ENCODE peak calls at places on chromosomes 4 and X, in six cellular contexts. D, N, A, J, S and B are unnamed samples.

GRCh38 chrX:42089014-42089413 is 165.7 kb upstream of the CASK start:
- DNase-seq in A (no peak), S (no peak), J (no peak), D (no peak), N (no peak), B (no peak)

GRCh38 chr4:153084249-153084648 is 120.0 kb upstream of the TRIM2 start:
- DNase-seq in J (no peak), D (no peak), N (no peak), A (no peak), S (no peak), B (no peak)

GRCh38 chrX:118528089-118528753 is 32.6 kb downstream of the DOCK11 start:
- DNase-seq in D (no peak), S (peak; percentile 59), A (no peak), N (no peak), J (no peak), B (no peak)

GRCh38 chr4:188444500-188444899 is 305.3 kb downstream of the TRIML1 start:
- DNase-seq in N (no peak), A (no peak), D (no peak), J (no peak), S (no peak), B (no peak)

GRCh38 chrX:15515931-15516330 is 15.3 kb downstream of the BMX start:
- DNase-seq in N (peak; percentile 16), S (no peak), A (no peak), D (no peak), J (no peak), B (no peak)

GRCh38 chr4:56613101-56613862 is 67.8 kb downstream of the HOPX start:
- DNase-seq in S (no peak), A (no peak), J (no peak), D (no peak), N (no peak), B (peak; percentile 16)

GRCh38 chr4:145879598-145879997 is 59.0 kb downstream of the ZNF827 start:
- DNase-seq in N (no peak), D (no peak), A (no peak), J (no peak), S (no peak), B (no peak)

GRCh38 chrX:150088042-150088441 is 149.8 kb upstream of the EOLA2 start:
- DNase-seq in A (no peak), S (no peak), J (no peak), N (no peak), D (no peak), B (no peak)

GRCh38 chr4:8858188-8858924 is 13.3 kb downstream of the HMX1 start:
- DNase-seq in S (no peak), A (no peak), D (no peak), J (no peak), N (no peak), B (no peak)

GRCh38 chr4:48669086-48669485 is 111.0 kb downstream of the FRYL start:
- DNase-seq in D (no peak), N (no peak), J (no peak), S (no peak), A (no peak), B (no peak)

GRCh38 chr4:46219872-46220271 is 96.0 kb upstream of the GABRG1 start:
- DNase-seq in N (no peak), J (no peak), S (no peak), A (no peak), D (no peak), B (no peak)

GRCh38 chrX:49947778-49948177 is 25.4 kb downstream of the CLCN5 start:
- DNase-seq in A (no peak), D (no peak), S (no peak), N (no peak), J (no peak), B (no peak)

GRCh38 chr4:10656988-10657387 is 27.6 kb downstream of the CLNK start:
- DNase-seq in J (no peak), D (no peak), A (no peak), S (no peak), N (no peak), B (no peak)
- TF ChIP-seq POLR2A in J (no peak), D (no peak), A (no peak), S (no peak), N (no peak), B (no peak)

DNA sequence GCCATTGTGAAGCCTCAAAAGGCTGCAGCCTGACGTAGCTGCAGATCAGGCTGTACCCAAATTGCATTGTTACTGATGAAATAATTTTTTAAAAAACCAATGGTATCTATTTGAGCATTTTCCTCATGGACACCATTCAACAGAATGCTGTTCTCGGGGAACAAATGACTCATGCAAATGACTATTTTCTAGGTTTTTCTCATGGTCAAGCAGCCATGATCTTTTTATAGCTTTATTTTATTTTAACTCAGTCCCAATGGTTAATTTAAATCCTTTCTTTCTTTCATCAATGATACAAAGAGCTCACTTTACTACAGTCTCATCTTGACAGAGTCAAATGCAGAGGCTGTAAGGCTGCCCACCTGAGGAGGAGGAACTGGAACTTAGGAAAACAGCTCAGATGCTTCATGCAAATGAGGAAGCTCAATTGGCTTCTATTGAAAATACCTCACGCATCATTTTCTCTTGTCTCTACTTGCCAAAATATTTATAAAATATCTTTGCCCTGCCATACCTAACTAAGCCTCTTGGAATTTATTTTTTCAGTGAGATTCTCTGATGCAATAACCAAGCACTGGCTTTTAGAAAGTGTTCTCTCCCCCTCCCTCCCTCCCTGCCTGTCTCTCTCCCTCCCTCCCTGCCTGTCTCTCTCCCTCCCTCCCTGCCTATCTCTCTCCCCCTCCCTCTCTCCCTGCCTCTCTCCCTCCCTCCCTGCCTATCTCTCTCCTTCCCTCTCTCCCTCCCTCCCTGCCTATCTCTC is 81.0 kb downstream of the SORBS2 start:
- DNase-seq in J (no peak), A (no peak), S (no peak), N (peak; percentile 69), D (no peak), B (no peak)
- H3K27ac ChIP-seq in J (no peak overlapping the region), A (no peak overlapping the region), S (no peak overlapping the region), N (peak overlapping the region; percentile 91), D (no peak overlapping the region), B (peak overlapping the region; percentile 6)

DNA sequence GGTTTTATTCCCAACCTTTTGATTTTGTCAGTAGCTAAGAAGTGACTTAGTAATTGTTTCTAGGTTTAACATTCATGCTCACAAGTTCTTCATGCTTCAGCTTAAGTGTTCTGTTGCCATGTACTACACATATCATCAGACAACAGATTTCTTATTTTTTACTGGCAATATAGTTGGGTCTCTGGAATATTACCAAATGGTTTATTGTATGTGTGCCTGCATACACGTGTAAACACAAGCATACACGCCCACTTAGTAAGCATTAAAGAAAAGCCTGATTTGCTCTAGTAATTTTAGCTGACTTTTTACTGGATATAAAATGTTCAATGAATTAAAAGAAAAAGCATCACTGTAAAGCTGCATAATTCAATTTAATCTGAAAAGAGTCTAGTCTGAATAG is 199.8 kb downstream of the CAMK2D start:
- DNase-seq in D (no peak), J (no peak), S (no peak), N (no peak), A (no peak), B (no peak)
- H3K4me1 ChIP-seq in D (no peaks in the 10 kb centered on the region), J (peaks cover 13% of the 10 kb centered on the region), S (no peaks in the 10 kb centered on the region), N (no peaks in the 10 kb centered on the region), A (peaks cover 18% of the 10 kb centered on the region), B (peaks cover 4% of the 10 kb centered on the region)

DNA sequence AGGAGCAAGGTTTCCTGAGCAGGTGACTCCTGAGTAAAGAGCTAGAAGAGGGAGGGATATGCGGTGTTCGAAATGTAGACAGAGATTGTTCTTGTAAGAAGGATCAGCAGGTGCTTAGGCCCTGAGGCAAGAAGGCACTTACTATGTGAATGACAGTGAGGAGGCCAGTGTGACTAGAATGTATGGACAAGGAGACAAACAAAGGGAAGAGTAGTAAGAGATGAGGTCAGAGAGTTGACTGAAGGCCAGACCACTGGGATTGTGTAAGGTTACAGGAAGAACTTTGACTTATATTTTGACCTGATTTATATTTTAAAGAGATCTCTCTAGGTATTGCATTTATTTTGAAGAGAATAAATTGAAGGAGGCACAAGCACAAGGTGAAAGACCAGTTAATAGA is 118.4 kb upstream of the ENPEP start:
- DNase-seq in A (no peak), D (no peak), S (no peak), J (no peak), N (no peak), B (no peak)
- TF ChIP-seq POLR2A in A (no peak), D (no peak), S (no peak), J (no peak), N (no peak), B (no peak)

GRCh38 chr4:147299205-147299604 is 181.7 kb upstream of the EDNRA start:
- DNase-seq in A (no peak), S (no peak), D (no peak), J (no peak), N (no peak), B (no peak)
- H3K27ac ChIP-seq in A (no peak overlapping the region), S (no peak overlapping the region), D (no peak overlapping the region), J (no peak overlapping the region), N (no peak overlapping the region), B (no peak overlapping the region)

GRCh38 chr4:151315212-151315886 is 10.1 kb downstream of the SH3D19 start:
- DNase-seq in S (no peak), N (no peak), J (no peak), D (no peak), A (no peak), B (no peak)
- H3K4me1 ChIP-seq in S (peaks cover 3% of the 10 kb centered on the region), N (peaks cover 26% of the 10 kb centered on the region), J (peaks cover 27% of the 10 kb centered on the region), D (no peaks in the 10 kb centered on the region), A (peaks cover 58% of the 10 kb centered on the region), B (peaks cover 18% of the 10 kb centered on the region)

GRCh38 chr4:23881052-23881501 is 8.8 kb downstream of the PPARGC1A start:
- DNase-seq in A (no peak), D (no peak), S (no peak), N (peak; percentile 50), J (no peak), B (peak; percentile 25)
- TF ChIP-seq POLR2A in A (no peak), D (no peak), S (no peak), N (no peak), J (no peak), B (no peak)

DNA sequence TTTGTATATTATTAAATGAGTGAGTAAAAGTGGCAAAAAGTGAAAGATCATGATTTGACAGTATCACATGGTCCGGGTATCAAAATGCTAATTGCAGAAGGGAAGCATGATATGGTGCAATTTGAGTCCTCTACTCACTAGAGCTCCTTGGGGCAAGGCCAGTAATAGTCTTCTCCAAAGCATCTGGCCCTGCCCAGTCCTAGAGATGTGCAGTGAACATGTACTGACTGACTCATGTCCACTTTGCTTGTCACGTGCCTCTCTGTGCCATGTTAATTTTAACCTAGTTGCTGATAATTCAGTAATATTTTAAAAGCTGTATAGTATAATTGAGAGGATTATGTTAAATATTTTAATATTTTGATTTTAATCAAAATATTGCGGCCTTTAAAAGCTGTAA is 54.6 kb upstream of the TENM3 start:
- DNase-seq in N (no peak), D (no peak), A (no peak), J (no peak), S (no peak), B (no peak)
- H3K27ac ChIP-seq in N (no peak overlapping the region), D (no peak overlapping the region), A (no peak overlapping the region), J (no peak overlapping the region), S (no peak overlapping the region), B (no peak overlapping the region)

DNA sequence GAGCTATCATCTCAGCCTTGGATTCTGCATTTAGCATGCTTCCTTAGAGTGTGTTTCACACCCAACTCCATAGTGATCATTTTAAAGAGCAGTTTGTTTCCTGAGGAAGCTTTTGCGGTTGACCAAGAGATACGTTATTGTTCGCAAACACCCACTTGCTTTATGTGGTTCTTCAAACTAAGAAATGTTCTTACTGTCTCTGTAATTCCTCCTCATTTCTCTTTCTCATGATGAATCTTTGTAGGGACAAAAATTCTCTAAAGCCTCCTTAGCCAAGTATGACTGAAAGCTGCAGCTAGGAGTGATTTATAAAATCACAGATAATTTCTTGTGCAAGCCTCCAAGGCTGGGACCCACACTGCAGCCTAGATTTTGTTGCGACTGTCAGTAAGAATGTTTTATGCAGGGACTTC is 10.0 kb downstream of the TNIP3 start:
- DNase-seq in D (no peak), A (no peak), N (no peak), J (no peak), S (no peak), B (no peak)
- H3K4me1 ChIP-seq in D (no peaks in the 10 kb centered on the region), A (peaks cover 18% of the 10 kb centered on the region), N (peaks cover 9% of the 10 kb centered on the region), J (peaks cover 15% of the 10 kb centered on the region), S (no peaks in the 10 kb centered on the region), B (no peaks in the 10 kb centered on the region)